ENCODE peak calls at places on chromosomes 13 and 19, in seven cellular contexts. One of them, this sample, is unnamed.

GRCh38 chr19:5926641-5927438 is 12.8 kb downstream of the CAPS start:
- DNase-seq in GM12878: no peak
- DNase-seq in K562: no peak
- DNase-seq in H1: no peak
- DNase-seq in HCT116: no peak
- DNase-seq in HepG2: no peak
- DNase-seq in SK-N-SH: peak
- DNase-seq in this sample: no peak

GRCh38 chr19:30675086-30675485 is 302.9 kb downstream of the ZNF536 start:
- DNase-seq in K562: no peak
- DNase-seq in H1: no peak
- DNase-seq in HepG2: peak
- DNase-seq in GM12878: no peak
- DNase-seq in HCT116: no peak
- DNase-seq in SK-N-SH: no peak
- DNase-seq in this sample: no peak

GRCh38 chr19:2061093-2061935 is 10.3 kb upstream of the MKNK2 start:
- DNase-seq in SK-N-SH: peak
- DNase-seq in HCT116: peak
- DNase-seq in GM12878: peak
- DNase-seq in HepG2: peak
- DNase-seq in H1: peak
- DNase-seq in K562: peak
- DNase-seq in this sample: peak

GRCh38 chr19:19420570-19421301 is 15.3 kb downstream of the GATAD2A start:
- DNase-seq in SK-N-SH: no peak
- DNase-seq in K562: no peak
- DNase-seq in HepG2: no peak
- DNase-seq in H1: no peak
- DNase-seq in HCT116: no peak
- DNase-seq in GM12878: peak
- DNase-seq in this sample: no peak

GRCh38 chr13:91066745-91067144 is 280.7 kb upstream of the MIR17HG start:
- DNase-seq in K562: no peak
- DNase-seq in H1: no peak
- DNase-seq in HCT116: no peak
- DNase-seq in SK-N-SH: no peak
- DNase-seq in HepG2: no peak
- DNase-seq in GM12878: no peak
- DNase-seq in this sample: no peak

GRCh38 chr13:70203661-70204229 is 95.5 kb upstream of the KLHL1 start:
- DNase-seq in K562: no peak
- DNase-seq in HCT116: peak
- DNase-seq in SK-N-SH: no peak
- DNase-seq in GM12878: no peak
- DNase-seq in HepG2: peak
- DNase-seq in H1: no peak
- DNase-seq in this sample: no peak

GRCh38 chr13:112686987-112687386 is 2.9 kb upstream of the ATP11A start:
- DNase-seq in SK-N-SH: no peak
- DNase-seq in HCT116: no peak
- DNase-seq in K562: no peak
- DNase-seq in HepG2: no peak
- DNase-seq in H1: no peak
- DNase-seq in GM12878: no peak
- DNase-seq in this sample: no peak

GRCh38 chr13:102327119-102327617 is 74.7 kb downstream of the FGF14 start:
- DNase-seq in K562: no peak
- DNase-seq in GM12878: no peak
- DNase-seq in HCT116: no peak
- DNase-seq in HepG2: no peak
- DNase-seq in H1: no peak
- DNase-seq in SK-N-SH: no peak
- DNase-seq in this sample: no peak

GRCh38 chr19:14512420-14512961 is 5.7 kb downstream of the DNAJB1 start:
- DNase-seq in H1: no peak
- DNase-seq in K562: no peak
- DNase-seq in HCT116: no peak
- DNase-seq in GM12878: no peak
- DNase-seq in SK-N-SH: no peak
- DNase-seq in HepG2: no peak
- DNase-seq in this sample: no peak

GRCh38 chr19:2309734-2310362 is 1.9 kb upstream of the LINGO3 start:
- DNase-seq in HepG2: no peak
- DNase-seq in H1: no peak
- DNase-seq in GM12878: no peak
- DNase-seq in SK-N-SH: peak
- DNase-seq in K562: no peak
- DNase-seq in HCT116: no peak
- DNase-seq in this sample: no peak

GRCh38 chr19:48568345-48568886 is 16.4 kb downstream of the SULT2B1 start:
- DNase-seq in GM12878: no peak
- DNase-seq in HepG2: peak
- DNase-seq in SK-N-SH: peak
- DNase-seq in H1: no peak
- DNase-seq in HCT116: peak
- DNase-seq in K562: peak
- DNase-seq in this sample: no peak

GRCh38 chr19:23409392-23410048 is 14.2 kb upstream of the ZNF91 start:
- DNase-seq in GM12878: no peak
- DNase-seq in H1: no peak
- DNase-seq in HCT116: no peak
- DNase-seq in HepG2: no peak
- DNase-seq in K562: no peak
- DNase-seq in SK-N-SH: peak
- DNase-seq in this sample: no peak

GRCh38 chr13:113914333-113915011 is 50.6 kb upstream of the GAS6 start:
- DNase-seq in HepG2: no peak
- DNase-seq in K562: no peak
- DNase-seq in GM12878: no peak
- DNase-seq in H1: no peak
- DNase-seq in HCT116: no peak
- DNase-seq in SK-N-SH: no peak
- DNase-seq in this sample: no peak

GRCh38 chr13:91017031-91017668 is 330.3 kb upstream of the MIR17HG start:
- DNase-seq in SK-N-SH: peak
- DNase-seq in GM12878: peak
- DNase-seq in H1: peak
- DNase-seq in HCT116: peak
- DNase-seq in K562: peak
- DNase-seq in HepG2: no peak
- DNase-seq in this sample: peak

GRCh38 chr19:45664575-45664974 is 3.4 kb upstream of the GIPR start:
- DNase-seq in SK-N-SH: no peak
- DNase-seq in HepG2: no peak
- DNase-seq in H1: no peak
- DNase-seq in K562: no peak
- DNase-seq in HCT116: no peak
- DNase-seq in GM12878: no peak
- DNase-seq in this sample: no peak

GRCh38 chr19:45663800-45664199 is 4.2 kb upstream of the GIPR start:
- DNase-seq in HepG2: no peak
- DNase-seq in H1: no peak
- DNase-seq in HCT116: no peak
- DNase-seq in SK-N-SH: no peak
- DNase-seq in K562: peak
- DNase-seq in GM12878: no peak
- DNase-seq in this sample: no peak

GRCh38 chr19:45670670-45671453 is 2.8 kb downstream of the GIPR start:
- DNase-seq in HepG2: peak
- DNase-seq in K562: peak
- DNase-seq in GM12878: peak
- DNase-seq in H1: peak
- DNase-seq in SK-N-SH: peak
- DNase-seq in HCT116: peak
- DNase-seq in this sample: peak

GRCh38 chr19:45668342-45668871 is 386 bp downstream of the GIPR start:
- DNase-seq in K562: no peak
- DNase-seq in HCT116: no peak
- DNase-seq in HepG2: no peak
- DNase-seq in SK-N-SH: no peak
- DNase-seq in H1: no peak
- DNase-seq in GM12878: no peak
- DNase-seq in this sample: no peak

GRCh38 chr19:45667620-45668341 is at the start of gene GIPR:
- DNase-seq in SK-N-SH: peak
- DNase-seq in HepG2: peak
- DNase-seq in HCT116: peak
- DNase-seq in GM12878: no peak
- DNase-seq in K562: peak
- DNase-seq in H1: no peak
- DNase-seq in this sample: peak
- TF ChIP-seq JUND in SK-N-SH: no peak
- TF ChIP-seq JUND in HepG2: no peak
- TF ChIP-seq JUND in HCT116: no peak
- TF ChIP-seq JUND in GM12878: no peak
- TF ChIP-seq JUND in K562: peak
- TF ChIP-seq JUND in H1: no peak
- TF ChIP-seq JUND in this sample: no peak

GRCh38 chr13:54433511-54434206 is 1405.0 kb downstream of the OLFM4 start:
- DNase-seq in GM12878: no peak
- DNase-seq in SK-N-SH: no peak
- DNase-seq in HCT116: no peak
- DNase-seq in HepG2: peak
- DNase-seq in H1: no peak
- DNase-seq in K562: no peak
- DNase-seq in this sample: no peak
- TF ChIP-seq JUND in GM12878: no peak
- TF ChIP-seq JUND in SK-N-SH: no peak
- TF ChIP-seq JUND in HCT116: no peak
- TF ChIP-seq JUND in HepG2: no peak
- TF ChIP-seq JUND in H1: no peak
- TF ChIP-seq JUND in K562: no peak
- TF ChIP-seq JUND in this sample: no peak

DNA sequence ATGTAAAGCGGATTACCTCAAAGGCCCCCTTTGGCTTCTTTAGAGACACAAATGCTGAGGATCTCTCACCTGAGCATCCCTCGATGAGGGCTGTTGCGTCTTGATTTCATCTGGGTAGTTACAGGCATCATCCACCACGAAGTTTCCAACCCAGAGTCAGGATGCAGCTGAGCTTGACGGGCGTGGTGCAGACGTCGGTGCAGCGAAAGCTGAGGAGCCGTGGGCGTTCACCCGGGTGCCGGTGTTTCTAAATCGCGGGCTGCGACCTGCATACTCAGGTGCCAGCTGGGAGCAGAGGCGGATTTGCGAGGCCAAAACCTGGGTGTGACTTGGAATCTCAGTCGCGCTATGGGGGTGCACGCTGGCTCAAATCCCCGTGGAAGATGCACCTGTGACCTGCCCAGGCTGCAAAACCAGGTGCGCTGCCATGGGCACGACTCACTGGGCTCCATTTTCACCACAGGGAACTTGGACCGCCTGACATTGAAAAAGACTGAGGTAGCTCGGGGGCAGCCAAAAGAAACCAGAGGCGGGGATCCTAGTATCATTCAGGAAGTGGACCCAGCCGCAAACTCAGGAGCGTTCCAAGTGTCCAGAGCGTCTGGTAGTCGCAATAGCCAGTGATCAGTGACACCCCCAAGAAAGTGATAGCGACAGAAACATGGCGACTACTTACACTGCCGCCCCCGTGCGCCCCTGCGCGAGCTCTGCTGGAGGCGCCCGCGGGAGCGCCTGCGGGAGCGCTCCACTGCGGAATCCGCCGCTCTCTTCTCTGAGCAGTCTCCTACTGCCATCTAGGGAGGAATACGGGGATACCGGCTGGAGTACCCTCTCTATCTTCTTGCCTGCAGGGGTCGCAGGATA is 36.4 kb upstream of the IGFL4 start:
- DNase-seq in HepG2: peak
- DNase-seq in SK-N-SH: peak
- DNase-seq in K562: peak
- DNase-seq in GM12878: no peak
- DNase-seq in HCT116: peak
- DNase-seq in H1: peak
- DNase-seq in this sample: peak
- TF ChIP-seq JUND in HepG2: no peak
- TF ChIP-seq JUND in SK-N-SH: no peak
- TF ChIP-seq JUND in K562: no peak
- TF ChIP-seq JUND in GM12878: no peak
- TF ChIP-seq JUND in HCT116: no peak
- TF ChIP-seq JUND in H1: peak
- TF ChIP-seq JUND in this sample: no peak

GRCh38 chr19:798415-799075 is 1.3 kb downstream of the PTBP1 start:
- DNase-seq in HCT116: no peak
- DNase-seq in H1: no peak
- DNase-seq in K562: no peak
- DNase-seq in GM12878: no peak
- DNase-seq in SK-N-SH: no peak
- DNase-seq in HepG2: peak
- DNase-seq in this sample: peak

GRCh38 chr19:797528-798414 is 519 bp downstream of the PTBP1 start:
- DNase-seq in K562: peak
- DNase-seq in HCT116: peak
- DNase-seq in HepG2: peak
- DNase-seq in H1: no peak
- DNase-seq in SK-N-SH: peak
- DNase-seq in GM12878: peak
- DNase-seq in this sample: peak

GRCh38 chr19:794989-795658 is 2.1 kb upstream of the PTBP1 start:
- DNase-seq in K562: no peak
- DNase-seq in SK-N-SH: no peak
- DNase-seq in H1: no peak
- DNase-seq in GM12878: no peak
- DNase-seq in HCT116: no peak
- DNase-seq in HepG2: no peak
- DNase-seq in this sample: no peak

GRCh38 chr19:795691-796581 is 1.3 kb upstream of the PTBP1 start:
- DNase-seq in HepG2: no peak
- DNase-seq in SK-N-SH: no peak
- DNase-seq in K562: no peak
- DNase-seq in HCT116: no peak
- DNase-seq in GM12878: no peak
- DNase-seq in H1: no peak
- DNase-seq in this sample: no peak

DNA sequence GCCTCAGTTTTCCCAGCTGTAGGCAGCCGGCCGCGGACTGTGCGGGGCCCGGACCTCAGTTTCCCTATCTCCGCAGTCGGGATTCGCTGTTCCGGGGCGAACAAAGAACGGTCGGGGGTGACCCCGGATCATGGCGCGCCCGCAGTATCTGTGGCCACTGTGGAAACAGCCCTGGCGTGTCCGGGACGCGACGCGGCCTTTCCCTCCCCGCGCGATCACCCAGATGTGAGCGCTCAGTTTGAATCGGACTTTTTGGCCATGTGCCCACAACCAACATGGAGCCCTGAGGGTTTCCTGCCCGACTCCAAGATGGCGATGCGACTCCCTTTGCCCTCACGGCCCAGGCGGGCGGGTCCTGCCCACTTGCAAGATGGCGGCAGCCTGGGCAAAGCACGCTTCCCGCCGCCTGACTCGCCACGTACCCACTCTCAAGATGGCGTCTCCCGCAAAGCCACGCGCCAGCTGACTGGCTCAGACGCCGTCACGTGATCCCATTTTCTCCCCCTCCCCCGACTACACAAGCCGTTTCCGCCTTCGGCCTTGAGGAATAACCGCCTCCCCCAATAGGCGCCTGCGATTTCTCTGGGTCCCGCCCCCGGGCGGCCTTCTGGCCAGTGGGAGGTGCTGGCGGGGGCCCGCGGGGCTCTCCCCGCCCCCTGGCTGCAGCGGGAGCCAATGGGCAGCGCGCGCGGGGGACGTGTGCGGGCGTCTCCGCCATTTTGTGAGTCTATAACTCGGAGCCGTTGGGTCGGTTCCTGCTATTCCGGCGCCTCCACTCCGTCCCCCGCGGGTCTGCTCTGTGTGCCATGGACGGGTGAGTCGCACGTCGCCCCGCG is at the start of gene PTBP1:
- DNase-seq in SK-N-SH: peak
- DNase-seq in GM12878: peak
- DNase-seq in K562: peak
- DNase-seq in HepG2: peak
- DNase-seq in HCT116: peak
- DNase-seq in H1: peak
- DNase-seq in this sample: peak
- TF ChIP-seq JUND in SK-N-SH: no peak
- TF ChIP-seq JUND in GM12878: no peak
- TF ChIP-seq JUND in K562: no peak
- TF ChIP-seq JUND in HepG2: no peak
- TF ChIP-seq JUND in HCT116: no peak
- TF ChIP-seq JUND in H1: no peak
- TF ChIP-seq JUND in this sample: no peak